ENCODE peak calls at places on chromosomes 3 and 15, in seven cellular contexts. One of them, this sample, is unnamed.

GRCh38 chr15:47885921-47886320 is 168.6 kb downstream of the SEMA6D start:
- DNase-seq in HCT116: no peak
- DNase-seq in heart left ventricle: no peak
- DNase-seq in small intestine: no peak
- DNase-seq in endodermal cell: no peak
- DNase-seq in spleen: no peak
- DNase-seq in hepatocyte: no peak
- DNase-seq in this sample: peak; percentile 23

GRCh38 chr3:113660901-113661300 is 35.5 kb downstream of the USF3 start:
- DNase-seq in HCT116: no peak
- DNase-seq in heart left ventricle: peak; percentile 51
- DNase-seq in small intestine: no peak
- DNase-seq in endodermal cell: no peak
- DNase-seq in spleen: no peak
- DNase-seq in hepatocyte: no peak
- DNase-seq in this sample: no peak

GRCh38 chr15:62456011-62456920 is 291.2 kb upstream of the C2CD4B start:
- DNase-seq in HCT116: no peak
- DNase-seq in heart left ventricle: peak; percentile 43
- DNase-seq in small intestine: no peak
- DNase-seq in endodermal cell: no peak
- DNase-seq in spleen: no peak
- DNase-seq in hepatocyte: no peak
- DNase-seq in this sample: no peak

GRCh38 chr3:131083190-131083863 is 56.6 kb downstream of the NEK11 start:
- DNase-seq in HCT116: no peak
- DNase-seq in heart left ventricle: peak; percentile 72
- DNase-seq in small intestine: no peak
- DNase-seq in endodermal cell: peak; percentile 59
- DNase-seq in spleen: peak; percentile 61
- DNase-seq in hepatocyte: peak; percentile 34
- DNase-seq in this sample: no peak

GRCh38 chr15:35206060-35206675 is 121.1 kb upstream of the NANOGP8 start:
- DNase-seq in HCT116: peak; percentile 7
- DNase-seq in heart left ventricle: no peak
- DNase-seq in small intestine: peak; percentile 36
- DNase-seq in endodermal cell: no peak
- DNase-seq in spleen: no peak
- DNase-seq in hepatocyte: peak; percentile 9
- DNase-seq in this sample: no peak

GRCh38 chr3:47652142-47652541 is 73.5 kb upstream of the CSPG5 start:
- DNase-seq in HCT116: no peak
- DNase-seq in heart left ventricle: no peak
- DNase-seq in small intestine: no peak
- DNase-seq in endodermal cell: no peak
- DNase-seq in spleen: no peak
- DNase-seq in hepatocyte: no peak
- DNase-seq in this sample: no peak

GRCh38 chr15:72319360-72319984 is 485 bp downstream of the CELF6 start:
- DNase-seq in HCT116: no peak
- DNase-seq in heart left ventricle: peak; percentile 73
- DNase-seq in small intestine: peak; percentile 47
- DNase-seq in endodermal cell: peak; percentile 96
- DNase-seq in spleen: peak; percentile 91
- DNase-seq in hepatocyte: peak; percentile 90
- DNase-seq in this sample: no peak

GRCh38 chr3:189270248-189270832 is 98.6 kb downstream of the TPRG1 start:
- DNase-seq in HCT116: peak; percentile 73
- DNase-seq in heart left ventricle: peak; percentile 36
- DNase-seq in small intestine: peak; percentile 75
- DNase-seq in endodermal cell: peak; percentile 85
- DNase-seq in spleen: no peak
- DNase-seq in hepatocyte: peak; percentile 81
- DNase-seq in this sample: peak; percentile 66

GRCh38 chr3:4884901-4885300 is 94.3 kb upstream of the BHLHE40 start:
- DNase-seq in HCT116: no peak
- DNase-seq in heart left ventricle: no peak
- DNase-seq in small intestine: no peak
- DNase-seq in endodermal cell: no peak
- DNase-seq in spleen: no peak
- DNase-seq in hepatocyte: no peak
- DNase-seq in this sample: no peak

GRCh38 chr3:48830660-48831190 is 16.9 kb downstream of the PRKAR2A start:
- DNase-seq in HCT116: no peak
- DNase-seq in heart left ventricle: no peak
- DNase-seq in small intestine: no peak
- DNase-seq in endodermal cell: no peak
- DNase-seq in spleen: no peak
- DNase-seq in hepatocyte: no peak
- DNase-seq in this sample: no peak

GRCh38 chr15:67999320-68000100 is 54.6 kb upstream of the PIAS1 start:
- DNase-seq in HCT116: no peak
- DNase-seq in heart left ventricle: no peak
- DNase-seq in small intestine: no peak
- DNase-seq in endodermal cell: no peak
- DNase-seq in spleen: no peak
- DNase-seq in hepatocyte: no peak
- DNase-seq in this sample: no peak

GRCh38 chr15:76823903-76824302 is 81.2 kb downstream of the SCAPER start:
- DNase-seq in HCT116: no peak
- DNase-seq in heart left ventricle: no peak
- DNase-seq in small intestine: no peak
- DNase-seq in endodermal cell: no peak
- DNase-seq in spleen: no peak
- DNase-seq in hepatocyte: no peak
- DNase-seq in this sample: no peak

GRCh38 chr3:60351481-60351880 is 899.8 kb downstream of the FHIT start:
- DNase-seq in HCT116: no peak
- DNase-seq in heart left ventricle: no peak
- DNase-seq in small intestine: no peak
- DNase-seq in endodermal cell: no peak
- DNase-seq in spleen: no peak
- DNase-seq in hepatocyte: no peak
- DNase-seq in this sample: no peak

GRCh38 chr3:132347095-132347494 is 29.9 kb downstream of the ACP3 start:
- DNase-seq in HCT116: no peak
- DNase-seq in heart left ventricle: no peak
- DNase-seq in small intestine: no peak
- DNase-seq in endodermal cell: no peak
- DNase-seq in spleen: no peak
- DNase-seq in hepatocyte: no peak
- DNase-seq in this sample: peak; percentile 44

GRCh38 chr15:89695198-89695597 is 4.6 kb downstream of the WDR93 start:
- DNase-seq in HCT116: no peak
- DNase-seq in heart left ventricle: no peak
- DNase-seq in small intestine: no peak
- DNase-seq in endodermal cell: no peak
- DNase-seq in spleen: no peak
- DNase-seq in hepatocyte: no peak
- DNase-seq in this sample: no peak

GRCh38 chr3:167110906-167111305 is 269.2 kb downstream of the ZBBX start:
- DNase-seq in HCT116: no peak
- DNase-seq in heart left ventricle: no peak
- DNase-seq in small intestine: no peak
- DNase-seq in endodermal cell: peak; percentile 58
- DNase-seq in spleen: no peak
- DNase-seq in hepatocyte: no peak
- DNase-seq in this sample: no peak

GRCh38 chr3:16467368-16467767 is 46.1 kb downstream of the RFTN1 start:
- DNase-seq in HCT116: no peak
- DNase-seq in heart left ventricle: no peak
- DNase-seq in small intestine: no peak
- DNase-seq in endodermal cell: no peak
- DNase-seq in spleen: peak; percentile 74
- DNase-seq in hepatocyte: no peak
- DNase-seq in this sample: no peak

GRCh38 chr15:93250212-93250611 is 161.2 kb upstream of the RGMA start:
- DNase-seq in HCT116: no peak
- DNase-seq in heart left ventricle: no peak
- DNase-seq in small intestine: peak; percentile 9
- DNase-seq in endodermal cell: no peak
- DNase-seq in spleen: no peak
- DNase-seq in hepatocyte: no peak
- DNase-seq in this sample: no peak

GRCh38 chr3:113952921-113953320 is 5.1 kb downstream of the ZDHHC23 start:
- DNase-seq in HCT116: no peak
- DNase-seq in heart left ventricle: no peak
- DNase-seq in small intestine: no peak
- DNase-seq in endodermal cell: no peak
- DNase-seq in spleen: no peak
- DNase-seq in hepatocyte: no peak
- DNase-seq in this sample: no peak

DNA sequence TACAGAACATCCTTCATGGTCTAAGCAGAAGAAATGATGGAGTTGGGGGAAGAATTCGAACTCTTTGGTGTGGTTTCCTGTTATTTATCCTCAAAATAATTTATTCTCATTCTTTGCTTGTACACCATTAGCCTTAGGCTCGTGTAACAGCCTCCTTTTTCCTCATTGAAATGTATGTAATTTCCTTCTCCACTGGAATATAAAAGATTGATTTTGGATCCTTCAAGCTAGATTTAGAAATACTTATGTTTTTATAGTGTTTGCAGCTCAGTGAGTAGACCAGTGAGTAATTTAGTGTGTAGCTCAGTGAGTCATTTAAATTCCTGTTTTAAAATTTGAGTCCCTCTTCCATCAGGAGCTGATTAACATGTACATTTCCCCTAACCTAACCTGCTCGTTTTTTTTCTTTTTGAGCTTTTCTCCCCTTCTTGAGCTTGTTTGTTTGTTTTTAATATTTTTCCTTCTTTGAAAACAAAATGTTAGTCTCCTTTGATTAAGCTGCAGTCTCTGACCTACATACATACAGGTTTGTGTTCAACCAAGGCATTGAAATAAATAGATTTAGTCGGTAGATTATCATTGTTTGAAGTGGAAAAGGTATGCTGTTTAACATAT is 5.6 kb downstream of the USP3 start:
- DNase-seq in HCT116: no peak
- DNase-seq in heart left ventricle: no peak
- DNase-seq in small intestine: no peak
- DNase-seq in endodermal cell: no peak
- DNase-seq in spleen: no peak
- DNase-seq in hepatocyte: no peak
- DNase-seq in this sample: no peak
- H3K4me1 ChIP-seq in HCT116: peaks cover 36% of the 10 kb centered on the region
- H3K4me1 ChIP-seq in heart left ventricle: peaks cover 68% of the 10 kb centered on the region
- H3K4me1 ChIP-seq in small intestine: peaks cover 11% of the 10 kb centered on the region
- H3K4me1 ChIP-seq in endodermal cell: peaks cover 5% of the 10 kb centered on the region
- H3K4me1 ChIP-seq in spleen: peaks cover 93% of the 10 kb centered on the region
- H3K4me1 ChIP-seq in hepatocyte: peaks cover 44% of the 10 kb centered on the region
- H3K4me1 ChIP-seq in this sample: peaks cover 45% of the 10 kb centered on the region

GRCh38 chr15:60720493-60721231 is 241.7 kb upstream of the ICE2 start:
- DNase-seq in HCT116: no peak
- DNase-seq in heart left ventricle: no peak
- DNase-seq in small intestine: peak; percentile 26
- DNase-seq in endodermal cell: no peak
- DNase-seq in spleen: no peak
- DNase-seq in hepatocyte: no peak
- DNase-seq in this sample: no peak

GRCh38 chr15:60718661-60719069 is 239.7 kb upstream of the ICE2 start:
- DNase-seq in HCT116: no peak
- DNase-seq in heart left ventricle: no peak
- DNase-seq in small intestine: no peak
- DNase-seq in endodermal cell: no peak
- DNase-seq in spleen: no peak
- DNase-seq in hepatocyte: no peak
- DNase-seq in this sample: no peak

GRCh38 chr15:60721706-60722105 is 242.8 kb upstream of the ICE2 start:
- DNase-seq in HCT116: no peak
- DNase-seq in heart left ventricle: no peak
- DNase-seq in small intestine: no peak
- DNase-seq in endodermal cell: no peak
- DNase-seq in spleen: no peak
- DNase-seq in hepatocyte: peak; percentile 34
- DNase-seq in this sample: no peak

GRCh38 chr15:60721232-60721576 is 242.3 kb upstream of the ICE2 start:
- DNase-seq in HCT116: no peak
- DNase-seq in heart left ventricle: no peak
- DNase-seq in small intestine: no peak
- DNase-seq in endodermal cell: no peak
- DNase-seq in spleen: no peak
- DNase-seq in hepatocyte: no peak
- DNase-seq in this sample: no peak

DNA sequence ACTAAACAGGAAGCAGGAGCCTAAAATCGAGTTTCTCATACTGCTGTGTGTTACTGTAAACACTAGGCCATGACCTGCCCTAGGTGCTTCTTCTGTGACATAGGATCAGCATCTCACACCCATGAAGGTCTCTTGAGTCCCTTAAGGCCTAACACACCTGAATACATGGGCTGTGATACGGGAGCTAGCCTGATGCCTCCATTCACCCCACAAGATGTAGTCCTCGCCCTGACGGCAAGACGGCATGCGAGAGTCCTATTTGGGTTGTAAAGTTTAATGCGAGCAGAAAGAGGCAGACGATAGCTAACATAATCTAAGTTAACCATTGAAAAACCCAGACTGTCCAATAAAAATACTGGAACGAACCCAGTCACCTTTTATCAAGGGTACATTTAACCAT is 241.1 kb upstream of the ICE2 start:
- DNase-seq in HCT116: no peak
- DNase-seq in heart left ventricle: no peak
- DNase-seq in small intestine: no peak
- DNase-seq in endodermal cell: no peak
- DNase-seq in spleen: no peak
- DNase-seq in hepatocyte: no peak
- DNase-seq in this sample: no peak
- H3K4me1 ChIP-seq in HCT116: no peaks in the 10 kb centered on the region
- H3K4me1 ChIP-seq in heart left ventricle: peaks cover 6% of the 10 kb centered on the region
- H3K4me1 ChIP-seq in small intestine: no peaks in the 10 kb centered on the region
- H3K4me1 ChIP-seq in endodermal cell: no peaks in the 10 kb centered on the region
- H3K4me1 ChIP-seq in spleen: peaks cover 5% of the 10 kb centered on the region
- H3K4me1 ChIP-seq in hepatocyte: peaks cover 2% of the 10 kb centered on the region
- H3K4me1 ChIP-seq in this sample: no peaks in the 10 kb centered on the region

DNA sequence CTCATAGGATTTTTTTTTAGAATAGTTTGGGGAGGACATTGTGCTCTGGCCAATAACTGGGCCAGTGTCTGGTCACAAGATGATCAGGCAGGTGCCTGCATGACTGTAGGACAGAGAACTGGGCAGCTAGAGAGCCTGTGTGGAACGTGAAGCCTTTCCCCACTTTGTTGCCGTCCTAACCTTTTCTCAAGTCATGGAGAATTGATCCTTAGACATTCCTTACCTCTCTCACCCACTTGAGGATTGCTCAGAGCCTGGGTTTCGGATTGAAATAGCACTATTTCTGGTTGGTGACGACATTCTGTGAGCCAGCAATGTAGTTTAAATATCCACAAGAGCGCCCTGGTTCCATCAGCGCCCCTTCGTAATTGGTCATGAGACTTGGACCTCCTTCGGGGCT is 138.4 kb downstream of the IGF1R start:
- DNase-seq in HCT116: no peak
- DNase-seq in heart left ventricle: no peak
- DNase-seq in small intestine: no peak
- DNase-seq in endodermal cell: no peak
- DNase-seq in spleen: no peak
- DNase-seq in hepatocyte: no peak
- DNase-seq in this sample: no peak
- H3K4me1 ChIP-seq in HCT116: no peaks in the 10 kb centered on the region
- H3K4me1 ChIP-seq in heart left ventricle: peaks cover 58% of the 10 kb centered on the region
- H3K4me1 ChIP-seq in small intestine: peaks cover 5% of the 10 kb centered on the region
- H3K4me1 ChIP-seq in endodermal cell: peaks cover 33% of the 10 kb centered on the region
- H3K4me1 ChIP-seq in spleen: peaks cover 9% of the 10 kb centered on the region
- H3K4me1 ChIP-seq in hepatocyte: peaks cover 45% of the 10 kb centered on the region
- H3K4me1 ChIP-seq in this sample: peaks cover 13% of the 10 kb centered on the region

GRCh38 chr15:74418575-74419338 is 15.0 kb downstream of the SEMA7A start:
- DNase-seq in HCT116: no peak
- DNase-seq in heart left ventricle: no peak
- DNase-seq in small intestine: no peak
- DNase-seq in endodermal cell: no peak
- DNase-seq in spleen: no peak
- DNase-seq in hepatocyte: peak; percentile 44
- DNase-seq in this sample: no peak
- H3K4me1 ChIP-seq in HCT116: peaks cover 56% of the 10 kb centered on the region
- H3K4me1 ChIP-seq in heart left ventricle: peaks cover 30% of the 10 kb centered on the region
- H3K4me1 ChIP-seq in small intestine: no peaks in the 10 kb centered on the region
- H3K4me1 ChIP-seq in endodermal cell: peaks cover 19% of the 10 kb centered on the region
- H3K4me1 ChIP-seq in spleen: peaks cover 86% of the 10 kb centered on the region
- H3K4me1 ChIP-seq in hepatocyte: peaks cover 14% of the 10 kb centered on the region
- H3K4me1 ChIP-seq in this sample: peaks cover 37% of the 10 kb centered on the region